ENCODE peak calls at places on chromosomes 16 and 17, in ten cellular contexts. One of them, this sample, is unnamed.

GRCh38 chr16:81765111-81765919 is 13.8 kb upstream of the PLCG2 start:
- DNase-seq in stromal cell of bone marrow: no peak
- DNase-seq in A172: no peak
- DNase-seq in stimulated activated naive CD4-positive, alpha-beta T cell: no peak
- DNase-seq in NCI-H146: no peak
- DNase-seq in stimulated activated CD4-positive, alpha-beta T cell treated with anti-CD3 and anti-CD28 coated beads, Interleukin-15, amount 100 ng/mL, for 1 hour: no peak
- DNase-seq in ELF-1: no peak
- DNase-seq in EL: no peak
- DNase-seq in stimulated activated effector memory CD8-positive, alpha-beta T cell treated with anti-CD3 and anti-CD28 coated beads, Interleukin-12 subunit alpha, Interleukin-12 subunit beta, amount 100 ng/mL, for 72 hours: no peak
- DNase-seq in prostate gland: no peak
- DNase-seq in this sample: no peak

GRCh38 chr16:16150878-16151152 is 72.5 kb downstream of the ABCC6 start:
- DNase-seq in A172: no peak
- DNase-seq in stimulated activated effector memory CD8-positive, alpha-beta T cell treated with anti-CD3 and anti-CD28 coated beads, Interleukin-12 subunit alpha, Interleukin-12 subunit beta, amount 100 ng/mL, for 72 hours: no peak
- DNase-seq in ELF-1: no peak
- DNase-seq in stimulated activated naive CD4-positive, alpha-beta T cell: no peak
- DNase-seq in stimulated activated CD4-positive, alpha-beta T cell treated with anti-CD3 and anti-CD28 coated beads, Interleukin-15, amount 100 ng/mL, for 1 hour: no peak
- DNase-seq in stromal cell of bone marrow: no peak
- DNase-seq in EL: no peak
- DNase-seq in NCI-H146: no peak
- DNase-seq in prostate gland: no peak
- DNase-seq in this sample: no peak

GRCh38 chr16:87602005-87602790 is at the start of gene JPH3:
- DNase-seq in ELF-1: no peak
- DNase-seq in prostate gland: no peak
- DNase-seq in stimulated activated naive CD4-positive, alpha-beta T cell: no peak
- DNase-seq in stimulated activated effector memory CD8-positive, alpha-beta T cell treated with anti-CD3 and anti-CD28 coated beads, Interleukin-12 subunit alpha, Interleukin-12 subunit beta, amount 100 ng/mL, for 72 hours: no peak
- DNase-seq in A172: peak
- DNase-seq in NCI-H146: no peak
- DNase-seq in EL: no peak
- DNase-seq in stromal cell of bone marrow: no peak
- DNase-seq in stimulated activated CD4-positive, alpha-beta T cell treated with anti-CD3 and anti-CD28 coated beads, Interleukin-15, amount 100 ng/mL, for 1 hour: no peak
- DNase-seq in this sample: no peak

GRCh38 chr16:10577305-10578202 is 2.8 kb downstream of the EMP2 start:
- DNase-seq in prostate gland: no peak
- DNase-seq in stimulated activated CD4-positive, alpha-beta T cell treated with anti-CD3 and anti-CD28 coated beads, Interleukin-15, amount 100 ng/mL, for 1 hour: no peak
- DNase-seq in A172: no peak
- DNase-seq in ELF-1: peak
- DNase-seq in EL: no peak
- DNase-seq in stromal cell of bone marrow: no peak
- DNase-seq in stimulated activated effector memory CD8-positive, alpha-beta T cell treated with anti-CD3 and anti-CD28 coated beads, Interleukin-12 subunit alpha, Interleukin-12 subunit beta, amount 100 ng/mL, for 72 hours: no peak
- DNase-seq in stimulated activated naive CD4-positive, alpha-beta T cell: no peak
- DNase-seq in NCI-H146: no peak
- DNase-seq in this sample: no peak

GRCh38 chr16:23509763-23510153 is 536 bp downstream of the GGA2 start:
- DNase-seq in stromal cell of bone marrow: no peak
- DNase-seq in prostate gland: no peak
- DNase-seq in stimulated activated CD4-positive, alpha-beta T cell treated with anti-CD3 and anti-CD28 coated beads, Interleukin-15, amount 100 ng/mL, for 1 hour: no peak
- DNase-seq in ELF-1: peak
- DNase-seq in EL: peak
- DNase-seq in stimulated activated naive CD4-positive, alpha-beta T cell: peak
- DNase-seq in A172: no peak
- DNase-seq in stimulated activated effector memory CD8-positive, alpha-beta T cell treated with anti-CD3 and anti-CD28 coated beads, Interleukin-12 subunit alpha, Interleukin-12 subunit beta, amount 100 ng/mL, for 72 hours: peak
- DNase-seq in NCI-H146: peak
- DNase-seq in this sample: no peak

GRCh38 chr17:78128616-78129384 is at the start of gene TMC6:
- DNase-seq in stromal cell of bone marrow: no peak
- DNase-seq in stimulated activated naive CD4-positive, alpha-beta T cell: peak
- DNase-seq in stimulated activated CD4-positive, alpha-beta T cell treated with anti-CD3 and anti-CD28 coated beads, Interleukin-15, amount 100 ng/mL, for 1 hour: no peak
- DNase-seq in EL: peak
- DNase-seq in prostate gland: peak
- DNase-seq in stimulated activated effector memory CD8-positive, alpha-beta T cell treated with anti-CD3 and anti-CD28 coated beads, Interleukin-12 subunit alpha, Interleukin-12 subunit beta, amount 100 ng/mL, for 72 hours: peak
- DNase-seq in A172: peak
- DNase-seq in ELF-1: peak
- DNase-seq in NCI-H146: peak
- DNase-seq in this sample: peak

GRCh38 chr17:63954402-63955063 is 18.2 kb downstream of the SCN4A start:
- DNase-seq in NCI-H146: no peak
- DNase-seq in stromal cell of bone marrow: no peak
- DNase-seq in stimulated activated CD4-positive, alpha-beta T cell treated with anti-CD3 and anti-CD28 coated beads, Interleukin-15, amount 100 ng/mL, for 1 hour: no peak
- DNase-seq in prostate gland: no peak
- DNase-seq in stimulated activated effector memory CD8-positive, alpha-beta T cell treated with anti-CD3 and anti-CD28 coated beads, Interleukin-12 subunit alpha, Interleukin-12 subunit beta, amount 100 ng/mL, for 72 hours: no peak
- DNase-seq in stimulated activated naive CD4-positive, alpha-beta T cell: no peak
- DNase-seq in EL: no peak
- DNase-seq in ELF-1: no peak
- DNase-seq in A172: no peak
- DNase-seq in this sample: no peak

GRCh38 chr16:27317320-27317719 is 3.5 kb downstream of the IL4R start:
- DNase-seq in EL: no peak
- DNase-seq in stromal cell of bone marrow: no peak
- DNase-seq in stimulated activated effector memory CD8-positive, alpha-beta T cell treated with anti-CD3 and anti-CD28 coated beads, Interleukin-12 subunit alpha, Interleukin-12 subunit beta, amount 100 ng/mL, for 72 hours: no peak
- DNase-seq in prostate gland: peak
- DNase-seq in stimulated activated CD4-positive, alpha-beta T cell treated with anti-CD3 and anti-CD28 coated beads, Interleukin-15, amount 100 ng/mL, for 1 hour: no peak
- DNase-seq in A172: no peak
- DNase-seq in NCI-H146: no peak
- DNase-seq in ELF-1: no peak
- DNase-seq in stimulated activated naive CD4-positive, alpha-beta T cell: peak
- DNase-seq in this sample: peak

GRCh38 chr17:30926516-30926915 is 4.8 kb downstream of the ADAP2 start:
- DNase-seq in stimulated activated CD4-positive, alpha-beta T cell treated with anti-CD3 and anti-CD28 coated beads, Interleukin-15, amount 100 ng/mL, for 1 hour: no peak
- DNase-seq in EL: no peak
- DNase-seq in stimulated activated effector memory CD8-positive, alpha-beta T cell treated with anti-CD3 and anti-CD28 coated beads, Interleukin-12 subunit alpha, Interleukin-12 subunit beta, amount 100 ng/mL, for 72 hours: no peak
- DNase-seq in A172: no peak
- DNase-seq in ELF-1: no peak
- DNase-seq in stromal cell of bone marrow: no peak
- DNase-seq in NCI-H146: no peak
- DNase-seq in stimulated activated naive CD4-positive, alpha-beta T cell: no peak
- DNase-seq in prostate gland: no peak
- DNase-seq in this sample: peak

GRCh38 chr17:57419940-57420522 is 163.7 kb downstream of the MSI2 start:
- DNase-seq in stimulated activated effector memory CD8-positive, alpha-beta T cell treated with anti-CD3 and anti-CD28 coated beads, Interleukin-12 subunit alpha, Interleukin-12 subunit beta, amount 100 ng/mL, for 72 hours: no peak
- DNase-seq in A172: peak
- DNase-seq in ELF-1: no peak
- DNase-seq in stimulated activated naive CD4-positive, alpha-beta T cell: no peak
- DNase-seq in NCI-H146: peak
- DNase-seq in EL: no peak
- DNase-seq in prostate gland: no peak
- DNase-seq in stromal cell of bone marrow: no peak
- DNase-seq in stimulated activated CD4-positive, alpha-beta T cell treated with anti-CD3 and anti-CD28 coated beads, Interleukin-15, amount 100 ng/mL, for 1 hour: no peak
- DNase-seq in this sample: no peak

GRCh38 chr17:50645748-50646682 is 11.3 kb downstream of the ABCC3 start:
- DNase-seq in stromal cell of bone marrow: no peak
- DNase-seq in stimulated activated CD4-positive, alpha-beta T cell treated with anti-CD3 and anti-CD28 coated beads, Interleukin-15, amount 100 ng/mL, for 1 hour: no peak
- DNase-seq in EL: no peak
- DNase-seq in NCI-H146: no peak
- DNase-seq in ELF-1: no peak
- DNase-seq in stimulated activated effector memory CD8-positive, alpha-beta T cell treated with anti-CD3 and anti-CD28 coated beads, Interleukin-12 subunit alpha, Interleukin-12 subunit beta, amount 100 ng/mL, for 72 hours: no peak
- DNase-seq in stimulated activated naive CD4-positive, alpha-beta T cell: no peak
- DNase-seq in A172: no peak
- DNase-seq in prostate gland: no peak
- DNase-seq in this sample: no peak

GRCh38 chr16:64657316-64658011 is 464.4 kb downstream of the CDH11 start:
- DNase-seq in NCI-H146: no peak
- DNase-seq in A172: peak
- DNase-seq in EL: no peak
- DNase-seq in stimulated activated effector memory CD8-positive, alpha-beta T cell treated with anti-CD3 and anti-CD28 coated beads, Interleukin-12 subunit alpha, Interleukin-12 subunit beta, amount 100 ng/mL, for 72 hours: no peak
- DNase-seq in prostate gland: no peak
- DNase-seq in stromal cell of bone marrow: peak
- DNase-seq in stimulated activated CD4-positive, alpha-beta T cell treated with anti-CD3 and anti-CD28 coated beads, Interleukin-15, amount 100 ng/mL, for 1 hour: no peak
- DNase-seq in stimulated activated naive CD4-positive, alpha-beta T cell: no peak
- DNase-seq in ELF-1: no peak
- DNase-seq in this sample: no peak

GRCh38 chr16:67846320-67847063 is at the start of gene NUTF2:
- DNase-seq in A172: peak
- DNase-seq in stimulated activated naive CD4-positive, alpha-beta T cell: peak
- DNase-seq in stromal cell of bone marrow: peak
- DNase-seq in prostate gland: peak
- DNase-seq in stimulated activated CD4-positive, alpha-beta T cell treated with anti-CD3 and anti-CD28 coated beads, Interleukin-15, amount 100 ng/mL, for 1 hour: peak
- DNase-seq in NCI-H146: peak
- DNase-seq in ELF-1: peak
- DNase-seq in EL: peak
- DNase-seq in stimulated activated effector memory CD8-positive, alpha-beta T cell treated with anti-CD3 and anti-CD28 coated beads, Interleukin-12 subunit alpha, Interleukin-12 subunit beta, amount 100 ng/mL, for 72 hours: peak
- DNase-seq in this sample: peak

GRCh38 chr16:56294599-56294998 is 103.3 kb downstream of the GNAO1 start:
- DNase-seq in stromal cell of bone marrow: peak
- DNase-seq in prostate gland: no peak
- DNase-seq in ELF-1: no peak
- DNase-seq in stimulated activated effector memory CD8-positive, alpha-beta T cell treated with anti-CD3 and anti-CD28 coated beads, Interleukin-12 subunit alpha, Interleukin-12 subunit beta, amount 100 ng/mL, for 72 hours: no peak
- DNase-seq in NCI-H146: no peak
- DNase-seq in EL: peak
- DNase-seq in A172: peak
- DNase-seq in stimulated activated naive CD4-positive, alpha-beta T cell: no peak
- DNase-seq in stimulated activated CD4-positive, alpha-beta T cell treated with anti-CD3 and anti-CD28 coated beads, Interleukin-15, amount 100 ng/mL, for 1 hour: no peak
- DNase-seq in this sample: peak

GRCh38 chr16:67936124-67936875 is at the start of gene PSMB10:
- DNase-seq in ELF-1: peak
- DNase-seq in NCI-H146: peak
- DNase-seq in A172: no peak
- DNase-seq in stimulated activated CD4-positive, alpha-beta T cell treated with anti-CD3 and anti-CD28 coated beads, Interleukin-15, amount 100 ng/mL, for 1 hour: peak
- DNase-seq in stimulated activated effector memory CD8-positive, alpha-beta T cell treated with anti-CD3 and anti-CD28 coated beads, Interleukin-12 subunit alpha, Interleukin-12 subunit beta, amount 100 ng/mL, for 72 hours: peak
- DNase-seq in stromal cell of bone marrow: no peak
- DNase-seq in EL: peak
- DNase-seq in prostate gland: peak
- DNase-seq in stimulated activated naive CD4-positive, alpha-beta T cell: peak
- DNase-seq in this sample: peak

GRCh38 chr17:46782250-46782953 is 36.1 kb downstream of the WNT3 start:
- DNase-seq in ELF-1: peak
- DNase-seq in A172: peak
- DNase-seq in stimulated activated effector memory CD8-positive, alpha-beta T cell treated with anti-CD3 and anti-CD28 coated beads, Interleukin-12 subunit alpha, Interleukin-12 subunit beta, amount 100 ng/mL, for 72 hours: no peak
- DNase-seq in stimulated activated CD4-positive, alpha-beta T cell treated with anti-CD3 and anti-CD28 coated beads, Interleukin-15, amount 100 ng/mL, for 1 hour: no peak
- DNase-seq in prostate gland: no peak
- DNase-seq in stimulated activated naive CD4-positive, alpha-beta T cell: no peak
- DNase-seq in NCI-H146: peak
- DNase-seq in EL: peak
- DNase-seq in stromal cell of bone marrow: no peak
- DNase-seq in this sample: peak

GRCh38 chr16:71258371-71258770 is 27.8 kb upstream of the HYDIN start:
- DNase-seq in EL: no peak
- DNase-seq in stimulated activated CD4-positive, alpha-beta T cell treated with anti-CD3 and anti-CD28 coated beads, Interleukin-15, amount 100 ng/mL, for 1 hour: no peak
- DNase-seq in prostate gland: no peak
- DNase-seq in NCI-H146: no peak
- DNase-seq in stimulated activated naive CD4-positive, alpha-beta T cell: no peak
- DNase-seq in stimulated activated effector memory CD8-positive, alpha-beta T cell treated with anti-CD3 and anti-CD28 coated beads, Interleukin-12 subunit alpha, Interleukin-12 subunit beta, amount 100 ng/mL, for 72 hours: no peak
- DNase-seq in ELF-1: no peak
- DNase-seq in stromal cell of bone marrow: no peak
- DNase-seq in A172: no peak
- DNase-seq in this sample: no peak

GRCh38 chr17:78383725-78384471 is 5.4 kb downstream of the PGS1 start:
- DNase-seq in prostate gland: peak
- DNase-seq in stimulated activated effector memory CD8-positive, alpha-beta T cell treated with anti-CD3 and anti-CD28 coated beads, Interleukin-12 subunit alpha, Interleukin-12 subunit beta, amount 100 ng/mL, for 72 hours: peak
- DNase-seq in EL: peak
- DNase-seq in NCI-H146: no peak
- DNase-seq in stimulated activated naive CD4-positive, alpha-beta T cell: no peak
- DNase-seq in stimulated activated CD4-positive, alpha-beta T cell treated with anti-CD3 and anti-CD28 coated beads, Interleukin-15, amount 100 ng/mL, for 1 hour: peak
- DNase-seq in ELF-1: peak
- DNase-seq in A172: peak
- DNase-seq in stromal cell of bone marrow: peak
- DNase-seq in this sample: peak

GRCh38 chr16:23055481-23055880 is 93.8 kb downstream of the USP31 start:
- DNase-seq in stimulated activated naive CD4-positive, alpha-beta T cell: no peak
- DNase-seq in stromal cell of bone marrow: no peak
- DNase-seq in stimulated activated CD4-positive, alpha-beta T cell treated with anti-CD3 and anti-CD28 coated beads, Interleukin-15, amount 100 ng/mL, for 1 hour: no peak
- DNase-seq in NCI-H146: no peak
- DNase-seq in stimulated activated effector memory CD8-positive, alpha-beta T cell treated with anti-CD3 and anti-CD28 coated beads, Interleukin-12 subunit alpha, Interleukin-12 subunit beta, amount 100 ng/mL, for 72 hours: no peak
- DNase-seq in ELF-1: no peak
- DNase-seq in prostate gland: no peak
- DNase-seq in EL: no peak
- DNase-seq in A172: no peak
- DNase-seq in this sample: peak

This sample was measured in mammary epithelial cell.